ENCODE peak calls at places on chromosomes 3 and 15, in seven cellular contexts. Y, A, D, W, J, K and L are unnamed samples.

GRCh38 chr3:159771865-159772611 is 216.6 kb upstream of the IL12A start:
- DNase-seq in Y (no peak), A (no peak), D (no peak), W (no peak), J (no peak), K (no peak), L (no peak)

GRCh38 chr3:6467186-6467585 is 393.7 kb upstream of the GRM7 start:
- DNase-seq in Y (no peak), A (no peak), D (no peak), W (no peak), J (no peak), K (no peak), L (no peak)

GRCh38 chr15:92693922-92694331 is 38.4 kb upstream of the FAM174B start:
- DNase-seq in Y (peak), A (no peak), D (peak), W (peak), J (no peak), K (peak), L (no peak)

GRCh38 chr3:36907911-36908646 is 36.8 kb downstream of the TRANK1 start:
- DNase-seq in Y (peak), A (peak), D (peak), W (no peak), J (peak), K (no peak), L (peak)

GRCh38 chr3:87442460-87442859 is 166.1 kb upstream of the POU1F1 start:
- DNase-seq in Y (no peak), A (no peak), D (no peak), W (no peak), J (no peak), K (no peak), L (no peak)

GRCh38 chr15:88888719-88889118 is 6.6 kb downstream of the HAPLN3 start:
- DNase-seq in Y (no peak), A (no peak), D (no peak), W (no peak), J (no peak), K (no peak), L (no peak)

GRCh38 chr3:66452247-66453040 is 48.4 kb downstream of the LRIG1 start:
- DNase-seq in Y (no peak), A (no peak), D (no peak), W (no peak), J (no peak), K (no peak), L (peak)

GRCh38 chr3:182814419-182815160 is 21.3 kb downstream of the ATP11B start:
- DNase-seq in Y (no peak), A (no peak), D (no peak), W (no peak), J (no peak), K (no peak), L (no peak)

GRCh38 chr15:28936081-28936480 is 50.3 kb downstream of the APBA2 start:
- DNase-seq in Y (no peak), A (no peak), D (no peak), W (no peak), J (no peak), K (no peak), L (no peak)

GRCh38 chr3:186775999-186776398 is 7.4 kb upstream of the EIF4A2 start:
- DNase-seq in Y (no peak), A (no peak), D (no peak), W (no peak), J (no peak), K (no peak), L (no peak)

GRCh38 chr3:148238421-148238821 is 459.3 kb upstream of the AGTR1 start:
- DNase-seq in Y (no peak), A (no peak), D (no peak), W (no peak), J (no peak), K (no peak), L (no peak)

GRCh38 chr3:16094644-16095272 is 79.7 kb upstream of the GALNT15 start:
- DNase-seq in Y (no peak), A (no peak), D (no peak), W (no peak), J (no peak), K (no peak), L (no peak)

GRCh38 chr3:52456800-52457183 is 1.4 kb downstream of the NISCH start:
- DNase-seq in Y (no peak), A (no peak), D (no peak), W (no peak), J (no peak), K (no peak), L (no peak)

GRCh38 chr3:133114198-133114597 is 76.0 kb downstream of the TMEM108 start:
- DNase-seq in Y (no peak), A (no peak), D (no peak), W (no peak), J (no peak), K (no peak), L (no peak)

GRCh38 chr3:188583476-188584161 is 429.7 kb downstream of the LPP start:
- DNase-seq in Y (no peak), A (no peak), D (no peak), W (no peak), J (no peak), K (no peak), L (no peak)

GRCh38 chr15:31160740-31161495 is 59.4 kb upstream of the TRPM1 start:
- DNase-seq in Y (no peak), A (no peak), D (no peak), W (no peak), J (no peak), K (no peak), L (no peak)

GRCh38 chr3:49470714-49471420 is 800 bp downstream of the DAG1 start:
- DNase-seq in Y (no peak), A (no peak), D (no peak), W (no peak), J (no peak), K (no peak), L (no peak)

GRCh38 chr3:14268897-14269296 is 90.3 kb downstream of the LSM3 start:
- DNase-seq in Y (no peak), A (no peak), D (no peak), W (no peak), J (no peak), K (no peak), L (no peak)

GRCh38 chr15:78565951-78566774 is 843 bp downstream of the CHRNA5 start:
- DNase-seq in Y (no peak), A (no peak), D (no peak), W (peak), J (no peak), K (peak), L (no peak)

GRCh38 chr3:134251731-134252391 is 1.2 kb upstream of the RYK start:
- DNase-seq in Y (no peak), A (peak), D (no peak), W (no peak), J (no peak), K (no peak), L (no peak)

GRCh38 chr15:36414670-36415069 is 164.8 kb upstream of the CDIN1 start:
- DNase-seq in Y (no peak), A (no peak), D (no peak), W (no peak), J (no peak), K (no peak), L (no peak)

GRCh38 chr15:96107922-96108321 is 222.6 kb upstream of the NR2F2 start:
- DNase-seq in Y (no peak), A (no peak), D (no peak), W (no peak), J (no peak), K (no peak), L (no peak)

GRCh38 chr15:38238311-38238710 is 14.3 kb upstream of the SPRED1 start:
- DNase-seq in Y (no peak), A (no peak), D (no peak), W (no peak), J (no peak), K (no peak), L (no peak)